ENCODE peak calls at places on chromosomes 1 and 21, in four cellular contexts. M, Z, A and O are unnamed samples.

GRCh38 chr21:24781146-24781545 is 826.1 kb downstream of the MRPL39 start:
- DNase-seq in M (no peak), Z (no peak), A (no peak), O (no peak)

GRCh38 chr1:7085521-7085920 is 300.3 kb downstream of the CAMTA1 start:
- DNase-seq in M (no peak), Z (no peak), A (no peak), O (no peak)

GRCh38 chr21:34762761-34763160 is 94.0 kb downstream of the CLIC6 start:
- DNase-seq in M (no peak), Z (no peak), A (no peak), O (no peak)

GRCh38 chr1:8040586-8040985 is 14.5 kb upstream of the ERRFI1 start:
- DNase-seq in M (no peak), Z (peak; percentile 33), A (peak; percentile 96), O (peak; percentile 96)

GRCh38 chr21:16102113-16102512 is 372.3 kb downstream of the USP25 start:
- DNase-seq in M (no peak), Z (no peak), A (no peak), O (no peak)

GRCh38 chr1:185260611-185261010 is 56.4 kb downstream of the IVNS1ABP start:
- DNase-seq in M (no peak), Z (no peak), A (no peak), O (no peak)

GRCh38 chr1:108590436-108590835 is 30.5 kb downstream of the EEIG2 start:
- DNase-seq in M (no peak), Z (no peak), A (no peak), O (no peak)

GRCh38 chr1:98292994-98293393 is 368.5 kb upstream of the SNX7 start:
- DNase-seq in M (no peak), Z (no peak), A (no peak), O (peak; percentile 6)

GRCh38 chr21:33261635-33262034 is 4.5 kb upstream of the IL10RB start:
- DNase-seq in M (no peak), Z (no peak), A (no peak), O (no peak)

GRCh38 chr1:15384301-15384901 is 25.3 kb upstream of the EFHD2 start:
- DNase-seq in M (peak; percentile 82), Z (no peak), A (no peak), O (no peak)

GRCh38 chr21:45409466-45410150 is 4.6 kb downstream of the COL18A1 start:
- DNase-seq in M (no peak), Z (peak; percentile 31), A (peak; percentile 80), O (no peak)

GRCh38 chr1:91591175-91591968 is 90.7 kb downstream of the CDC7 start:
- DNase-seq in M (no peak), Z (peak; percentile 80), A (no peak), O (no peak)

GRCh38 chr21:25186278-25186677 is 421.0 kb downstream of the MRPL39 start:
- DNase-seq in M (no peak), Z (no peak), A (no peak), O (no peak)

GRCh38 chr1:231590453-231591198 is 36.0 kb upstream of the DISC1 start:
- DNase-seq in M (peak; percentile 48), Z (peak; percentile 70), A (peak; percentile 44), O (peak; percentile 35)

GRCh38 chr21:31253684-31254083 is 90.4 kb downstream of the TIAM1 start:
- DNase-seq in M (no peak), Z (no peak), A (no peak), O (no peak)

GRCh38 chr1:101105877-101106276 is 80.3 kb upstream of the DPH5 start:
- DNase-seq in M (no peak), Z (no peak), A (no peak), O (no peak)

GRCh38 chr1:59691261-59691660 is 123.5 kb upstream of the HOOK1 start:
- DNase-seq in M (no peak), Z (no peak), A (no peak), O (no peak)

GRCh38 chr1:11690669-11691301 is 725 bp upstream of the DRAXIN start:
- DNase-seq in M (peak; percentile 64), Z (peak; percentile 34), A (peak; percentile 18), O (no peak)

GRCh38 chr1:71228727-71229371 is 148.0 kb upstream of the ZRANB2 start:
- DNase-seq in M (peak; percentile 22), Z (no peak), A (no peak), O (no peak)

GRCh38 chr1:111987502-111987901 is 2.0 kb downstream of the KCND3 start:
- DNase-seq in M (no peak), Z (no peak), A (no peak), O (no peak)

GRCh38 chr1:44103270-44104131 is 15.1 kb upstream of the KLF17 start:
- DNase-seq in M (peak; percentile 84), Z (peak; percentile 84), A (peak; percentile 12), O (peak; percentile 59)

GRCh38 chr1:58909162-58909560 is 125.3 kb upstream of the JUN start:
- DNase-seq in M (no peak), Z (no peak), A (no peak), O (no peak)

GRCh38 chr1:203580733-203581132 is 45.9 kb upstream of the ATP2B4 start:
- DNase-seq in M (no peak), Z (no peak), A (no peak), O (no peak)

GRCh38 chr1:108896160-108897150 is 19.7 kb downstream of the GPSM2 start:
- DNase-seq in M (no peak), Z (no peak), A (no peak), O (no peak)

GRCh38 chr1:27689423-27690173 is 17.6 kb upstream of the IFI6 start:
- DNase-seq in M (no peak), Z (no peak), A (no peak), O (no peak)

GRCh38 chr1:210294991-210295773 is 33.5 kb upstream of the HHAT start:
- DNase-seq in M (peak; percentile 49), Z (no peak), A (no peak), O (no peak)

GRCh38 chr1:88774151-88774556 is 90.1 kb downstream of the PKN2 start:
- DNase-seq in M (peak; percentile 33), Z (no peak), A (peak; percentile 56), O (peak; percentile 62)

GRCh38 chr1:203860396-203860951 is 925 bp upstream of the SNRPE start:
- DNase-seq in M (no peak), Z (no peak), A (peak; percentile 49), O (no peak)

GRCh38 chr21:16573581-16573980 is 843.8 kb downstream of the USP25 start:
- DNase-seq in M (no peak), Z (no peak), A (no peak), O (no peak)

GRCh38 chr1:165152109-165152508 is 204.4 kb downstream of the LMX1A start:
- DNase-seq in M (no peak), Z (no peak), A (no peak), O (no peak)

GRCh38 chr1:59122527-59122926 is 174.4 kb upstream of the FGGY start:
- DNase-seq in M (no peak), Z (no peak), A (no peak), O (no peak)

GRCh38 chr1:76726251-76726650 is 141.0 kb upstream of the ST6GALNAC5 start:
- DNase-seq in M (no peak), Z (no peak), A (no peak), O (no peak)

GRCh38 chr1:157081717-157082116 is 17.9 kb downstream of the ETV3L start:
- DNase-seq in M (no peak), Z (no peak), A (no peak), O (no peak)

GRCh38 chr21:25878334-25878733 is 143.6 kb downstream of the GABPA start:
- DNase-seq in M (no peak), Z (no peak), A (no peak), O (no peak)

GRCh38 chr1:205791568-205792180 is 16.4 kb upstream of the RAB29 start:
- DNase-seq in M (peak; percentile 70), Z (peak; percentile 83), A (peak; percentile 48), O (peak; percentile 49)
- TF ChIP-seq HMGXB4 in M (no peak), Z (no peak), A (no peak), O (no peak)

DNA sequence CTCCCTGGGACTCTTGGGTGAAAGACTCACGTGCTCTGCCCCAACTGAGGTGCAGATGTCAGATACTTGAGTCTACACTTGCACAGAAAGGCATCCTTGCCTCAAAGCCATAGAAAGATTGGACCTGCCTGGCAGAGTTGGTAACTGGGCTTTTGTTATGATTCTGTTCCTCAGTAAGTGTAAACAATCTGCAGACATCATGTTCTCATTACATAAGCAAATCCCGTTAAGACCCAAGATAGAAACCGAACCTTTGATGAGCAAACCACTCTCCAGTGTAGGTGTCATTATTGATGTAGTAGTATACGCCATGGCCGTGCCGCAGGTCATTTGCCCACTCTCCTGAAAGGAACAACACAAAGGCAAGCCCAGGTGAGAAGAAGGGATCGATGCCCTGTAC is 9.9 kb downstream of the RSPH1 start:
- DNase-seq in M (no peak), Z (no peak), A (no peak), O (no peak)
- TF ChIP-seq HMGXB4 in M (no peak), Z (no peak), A (no peak), O (no peak)

GRCh38 chr1:235989105-235989504 is 75.8 kb downstream of the NID1 start:
- DNase-seq in M (no peak), Z (no peak), A (no peak), O (no peak)

GRCh38 chr1:235992868-235993267 is 72.0 kb downstream of the NID1 start:
- DNase-seq in M (no peak), Z (no peak), A (no peak), O (no peak)

GRCh38 chr1:235992346-235992745 is 72.5 kb downstream of the NID1 start:
- DNase-seq in M (no peak), Z (no peak), A (no peak), O (no peak)

GRCh38 chr1:235993652-235994051 is 71.2 kb downstream of the NID1 start:
- DNase-seq in M (no peak), Z (no peak), A (no peak), O (no peak)

GRCh38 chr1:235990376-235990795 is 74.5 kb downstream of the NID1 start:
- DNase-seq in M (no peak), Z (no peak), A (no peak), O (no peak)
- TF ChIP-seq HMGXB4 in M (no peak), Z (no peak), A (no peak), O (no peak)

GRCh38 chr1:116412898-116413297 is 39.9 kb downstream of the ATP1A1 start:
- DNase-seq in M (no peak), Z (no peak), A (no peak), O (no peak)
- TF ChIP-seq HMGXB4 in M (no peak), Z (no peak), A (no peak), O (no peak)

GRCh38 chr21:23014021-23014420 is 2015.8 kb downstream of the NCAM2 start:
- DNase-seq in M (no peak), Z (no peak), A (no peak), O (no peak)
- TF ChIP-seq HMGXB4 in M (no peak), Z (no peak), A (no peak), O (no peak)

DNA sequence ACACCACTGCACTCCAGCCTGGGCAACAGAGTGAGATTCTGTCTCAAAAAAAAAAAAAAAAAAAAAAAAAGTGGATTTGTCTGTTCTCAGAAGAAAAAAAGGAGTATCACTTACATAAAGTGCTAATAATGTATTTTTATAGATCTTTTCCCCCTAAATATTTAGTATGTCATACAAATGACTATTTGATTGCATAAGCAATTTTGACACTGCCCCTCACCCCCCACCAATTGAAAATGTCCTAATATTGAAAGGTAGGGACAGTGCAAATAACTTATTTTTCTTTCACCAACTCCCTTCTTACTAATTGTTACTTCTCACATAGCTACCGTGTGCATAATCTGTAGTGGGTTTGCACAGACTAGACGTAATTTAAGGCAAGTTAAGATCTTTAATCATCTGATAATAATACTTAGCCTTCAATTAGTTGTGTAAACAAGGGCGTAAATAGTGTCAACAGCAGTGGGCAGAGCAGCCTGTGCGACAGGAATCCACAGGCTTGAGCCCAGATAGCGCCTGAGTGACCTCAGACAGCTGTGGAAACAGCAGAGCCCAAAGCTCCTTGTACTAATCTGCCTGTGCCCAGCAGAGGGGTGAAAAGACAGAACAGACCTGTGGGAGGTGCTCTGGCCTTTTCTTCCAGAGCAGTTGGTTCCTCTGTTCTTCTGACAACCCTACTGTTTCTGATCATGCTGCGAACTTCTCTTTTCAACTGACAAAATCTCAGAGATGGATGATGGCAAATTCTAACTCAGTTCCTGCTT is 4.5 kb upstream of the IER5 start:
- DNase-seq in M (peak; percentile 50), Z (peak; percentile 87), A (peak; percentile 66), O (peak; percentile 80)
- TF ChIP-seq HMGXB4 in M (no peak), Z (no peak), A (no peak), O (no peak)